ENCODE peak calls at places on chromosome 19, in seven cellular contexts. N, L, C, U, E, G and M are unnamed samples.

GRCh38 chr19:47005873-47006272 is 13.8 kb upstream of the NPAS1 start:
- DNase-seq in N (no peak), L (no peak), C (no peak), U (no peak), E (no peak), G (no peak), M (no peak)

GRCh38 chr19:38877781-38878574 is at the start of gene RINL:
- DNase-seq in N (no peak), L (peak), C (no peak), U (no peak), E (peak), G (peak), M (peak)

GRCh38 chr19:31329819-31330218 is 19.4 kb downstream of the TSHZ3 start:
- DNase-seq in N (no peak), L (no peak), C (no peak), U (no peak), E (no peak), G (no peak), M (no peak)

GRCh38 chr19:46461537-46461936 is 9.8 kb downstream of the PNMA8A start:
- DNase-seq in N (no peak), L (no peak), C (no peak), U (peak), E (no peak), G (no peak), M (no peak)

GRCh38 chr19:33734913-33735312 is 61.8 kb upstream of the KCTD15 start:
- DNase-seq in N (no peak), L (no peak), C (no peak), U (no peak), E (no peak), G (no peak), M (no peak)

GRCh38 chr19:38838208-38838985 is 6.8 kb upstream of the ECH1 start:
- DNase-seq in N (no peak), L (peak), C (no peak), U (no peak), E (peak), G (no peak), M (no peak)

GRCh38 chr19:45177817-45178261 is at the start of gene TRAPPC6A:
- DNase-seq in N (no peak), L (no peak), C (no peak), U (peak), E (no peak), G (no peak), M (no peak)

GRCh38 chr19:18637644-18638630 is 1.1 kb downstream of the KLHL26 start:
- DNase-seq in N (no peak), L (no peak), C (no peak), U (no peak), E (peak), G (no peak), M (no peak)

GRCh38 chr19:38004505-38005223 is 97.7 kb downstream of the SIPA1L3 start:
- DNase-seq in N (peak), L (no peak), C (peak), U (peak), E (no peak), G (peak), M (no peak)

GRCh38 chr19:29119582-29119981 is 93.4 kb downstream of the UQCRFS1 start:
- DNase-seq in N (no peak), L (no peak), C (no peak), U (no peak), E (no peak), G (peak), M (no peak)

GRCh38 chr19:8131517-8131916 is 17.9 kb downstream of the FBN3 start:
- DNase-seq in N (no peak), L (no peak), C (no peak), U (no peak), E (no peak), G (no peak), M (no peak)

GRCh38 chr19:6476155-6476895 is 5.3 kb downstream of the DENND1C start:
- DNase-seq in N (peak), L (peak), C (peak), U (peak), E (peak), G (no peak), M (peak)

GRCh38 chr19:17164644-17165043 is 50.5 kb upstream of the USE1 start:
- DNase-seq in N (no peak), L (no peak), C (no peak), U (no peak), E (no peak), G (no peak), M (no peak)

GRCh38 chr19:7333198-7334118 is 15.3 kb upstream of the ARHGEF18 start:
- DNase-seq in N (peak), L (no peak), C (no peak), U (no peak), E (no peak), G (no peak), M (no peak)

GRCh38 chr19:44764975-44765948 is 12.4 kb upstream of the CBLC start:
- DNase-seq in N (peak), L (no peak), C (no peak), U (peak), E (no peak), G (no peak), M (no peak)

GRCh38 chr19:42497492-42498226 is 30.6 kb downstream of the CEACAM1 start:
- DNase-seq in N (no peak), L (no peak), C (no peak), U (no peak), E (no peak), G (no peak), M (no peak)

GRCh38 chr19:49672131-49672919 is 4.7 kb upstream of the PRMT1 start:
- DNase-seq in N (peak), L (peak), C (no peak), U (peak), E (peak), G (peak), M (peak)

GRCh38 chr19:16226878-16227836 is 29.4 kb downstream of the AP1M1 start:
- DNase-seq in N (no peak), L (no peak), C (no peak), U (no peak), E (no peak), G (no peak), M (no peak)

GRCh38 chr19:39410620-39411005 is 1.9 kb upstream of the PLEKHG2 start:
- DNase-seq in N (no peak), L (no peak), C (no peak), U (no peak), E (no peak), G (peak), M (no peak)

GRCh38 chr19:5068251-5069090 is 99.6 kb downstream of the KDM4B start:
- DNase-seq in N (peak), L (no peak), C (no peak), U (no peak), E (no peak), G (no peak), M (no peak)

GRCh38 chr19:35153701-35154534 is 617 bp upstream of the FXYD5 start:
- DNase-seq in N (no peak), L (peak), C (no peak), U (peak), E (peak), G (no peak), M (peak)

GRCh38 chr19:7500811-7501450 is 12.1 kb upstream of the PEX11G start:
- DNase-seq in N (peak), L (peak), C (peak), U (peak), E (peak), G (no peak), M (no peak)

GRCh38 chr19:41886761-41887710 is 4.1 kb downstream of the ARHGEF1 start:
- DNase-seq in N (no peak), L (peak), C (no peak), U (no peak), E (peak), G (no peak), M (peak)

GRCh38 chr19:45568732-45569131 is 15.9 kb downstream of the OPA3 start:
- DNase-seq in N (no peak), L (no peak), C (no peak), U (peak), E (no peak), G (peak), M (no peak)

GRCh38 chr19:1373534-1374249 is 10.0 kb upstream of the NDUFS7 start:
- DNase-seq in N (peak), L (no peak), C (no peak), U (no peak), E (no peak), G (no peak), M (no peak)

GRCh38 chr19:5407356-5407755 is 47.9 kb upstream of the ZNRF4 start:
- DNase-seq in N (no peak), L (no peak), C (no peak), U (peak), E (no peak), G (no peak), M (no peak)

GRCh38 chr19:18418034-18418724 is 1.0 kb upstream of the SSBP4 start:
- DNase-seq in N (peak), L (peak), C (no peak), U (no peak), E (peak), G (no peak), M (no peak)